ENCODE peak calls at places on chromosomes 6 and 20, in four cellular contexts. N is HCT116, J is tibial artery, I is heart left ventricle. Q is an unnamed sample.

GRCh38 chr6:73558624-73559398 is 38.0 kb upstream of the EEF1A1 start:
- DNase-seq in N (no peak), J (no peak), I (no peak), Q (no peak)

GRCh38 chr20:48725589-48725991 is 102.2 kb downstream of the PREX1 start:
- DNase-seq in N (peak), J (no peak), I (no peak), Q (no peak)

GRCh38 chr6:15036690-15037245 is 209.1 kb upstream of the JARID2 start:
- DNase-seq in N (no peak), J (no peak), I (peak), Q (peak)

GRCh38 chr6:18101873-18102272 is 20.6 kb downstream of the NHLRC1 start:
- DNase-seq in N (no peak), J (no peak), I (no peak), Q (no peak)

GRCh38 chr6:106082735-106083398 is 3.3 kb upstream of the PRDM1 start:
- DNase-seq in N (no peak), J (no peak), I (no peak), Q (no peak)

GRCh38 chr20:53032021-53033001 is 60.2 kb downstream of the TSHZ2 start:
- DNase-seq in N (no peak), J (no peak), I (no peak), Q (peak)

GRCh38 chr6:134063966-134064445 is 11.6 kb upstream of the SLC2A12 start:
- DNase-seq in N (peak), J (peak), I (no peak), Q (no peak)

GRCh38 chr6:148565321-148565926 is 181.4 kb upstream of the UST start:
- DNase-seq in N (no peak), J (no peak), I (no peak), Q (no peak)

GRCh38 chr6:146905313-146905712 is 298.9 kb upstream of the STXBP5 start:
- DNase-seq in N (peak), J (no peak), I (no peak), Q (no peak)

GRCh38 chr20:52056203-52057062 is 135.1 kb downstream of the ZFP64 start:
- DNase-seq in N (peak), J (no peak), I (no peak), Q (no peak)

GRCh38 chr20:34385464-34385863 is 22.4 kb downstream of the ITCH start:
- DNase-seq in N (no peak), J (no peak), I (no peak), Q (no peak)

GRCh38 chr6:64409948-64410347 is 774.3 kb downstream of the PHF3 start:
- DNase-seq in N (no peak), J (no peak), I (no peak), Q (no peak)

GRCh38 chr6:55957961-55958422 is 82.6 kb upstream of the BMP5 start:
- DNase-seq in N (no peak), J (no peak), I (no peak), Q (no peak)

GRCh38 chr20:9416421-9416820 is 98.0 kb upstream of the LAMP5 start:
- DNase-seq in N (no peak), J (no peak), I (no peak), Q (no peak)

GRCh38 chr20:51767018-51767866 is 948 bp downstream of the ATP9A start:
- DNase-seq in N (peak), J (peak), I (peak), Q (peak)

DNA sequence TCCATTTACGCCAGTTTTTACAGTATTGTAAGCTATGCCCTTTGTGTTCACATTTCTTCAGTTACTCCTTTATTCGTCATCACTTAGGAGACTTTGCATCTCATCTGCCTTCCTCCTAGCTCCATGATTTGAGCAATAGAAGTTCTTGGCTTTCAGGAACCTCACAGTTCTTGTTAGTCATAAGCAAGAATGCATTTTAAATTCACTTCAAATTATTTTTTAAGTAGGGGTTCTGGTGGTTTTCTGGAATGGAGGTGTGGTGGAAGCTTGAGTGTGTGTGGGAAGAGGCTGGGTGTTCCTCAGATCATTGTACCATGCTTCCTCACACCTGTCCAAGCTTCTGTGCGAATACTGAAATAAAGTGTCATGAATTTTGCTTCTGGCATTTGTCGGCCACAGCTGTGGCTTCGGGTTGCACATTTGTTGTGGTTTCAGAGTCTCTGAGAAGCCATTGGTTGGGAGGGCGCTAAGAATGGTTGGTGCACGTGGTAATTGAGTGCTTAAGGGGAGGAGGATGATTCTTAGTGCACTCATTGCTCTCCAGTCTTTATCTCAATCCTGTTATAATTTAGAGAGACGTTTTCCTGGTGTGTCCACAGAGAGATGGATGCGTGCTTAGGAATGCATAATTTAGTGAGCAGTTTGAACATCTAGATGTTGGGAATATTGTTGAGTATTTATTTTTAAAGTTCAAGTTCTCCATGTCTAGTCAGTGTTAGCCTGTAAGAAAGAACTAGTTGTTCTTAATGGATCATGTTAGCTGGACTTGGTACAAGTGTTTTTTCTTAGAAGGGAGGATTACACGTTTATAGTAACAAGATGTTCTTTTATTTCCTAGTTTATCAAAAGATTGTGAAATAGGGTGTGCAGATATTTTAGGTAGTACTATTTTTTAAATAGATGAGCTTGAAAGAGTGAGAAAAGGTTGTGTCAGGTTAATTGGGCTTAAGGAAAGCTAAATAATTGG is 31.9 kb downstream of the FOXO3 start:
- DNase-seq in N (no peak), J (no peak), I (no peak), Q (no peak)
- H3K4me3 ChIP-seq in N (no peak), J (no peak), I (no peak), Q (no peak)

DNA sequence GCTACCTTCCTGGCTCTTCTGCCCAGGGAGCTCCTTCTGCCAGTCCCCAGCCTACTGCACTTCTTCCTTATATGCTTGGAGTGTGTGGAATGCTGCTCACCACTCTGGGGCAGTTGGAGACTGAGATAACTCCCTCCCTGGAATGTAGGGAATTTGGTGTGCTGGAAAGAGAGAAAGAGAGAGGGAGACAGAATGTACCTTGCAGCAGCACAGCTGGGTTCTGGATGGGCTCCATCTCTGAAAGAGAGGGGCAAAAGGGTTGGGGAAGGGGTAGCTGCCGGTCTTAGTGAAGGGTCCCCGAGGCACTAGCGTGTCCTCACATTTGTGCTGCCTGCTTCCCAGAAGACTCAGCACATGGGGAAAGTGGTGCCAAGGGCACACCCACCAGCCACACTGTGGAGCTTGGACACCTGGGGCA is 40.2 kb upstream of the DDR1 start:
- DNase-seq in N (no peak), J (no peak), I (no peak), Q (no peak)
- TF ChIP-seq CTCF in N (no peak), J (no peak), I (no peak), Q (no peak)

GRCh38 chr6:119902681-119903080 is 553.1 kb upstream of the MAN1A1 start:
- DNase-seq in N (no peak), J (no peak), I (no peak), Q (no peak)
- H3K4me3 ChIP-seq in N (no peak), J (no peak), I (no peak), Q (no peak)

GRCh38 chr6:90596967-90597539 is 10.2 kb upstream of the MAP3K7 start:
- DNase-seq in N (no peak), J (no peak), I (no peak), Q (no peak)
- TF ChIP-seq CTCF in N (no peak), J (no peak), I (no peak), Q (no peak)

DNA sequence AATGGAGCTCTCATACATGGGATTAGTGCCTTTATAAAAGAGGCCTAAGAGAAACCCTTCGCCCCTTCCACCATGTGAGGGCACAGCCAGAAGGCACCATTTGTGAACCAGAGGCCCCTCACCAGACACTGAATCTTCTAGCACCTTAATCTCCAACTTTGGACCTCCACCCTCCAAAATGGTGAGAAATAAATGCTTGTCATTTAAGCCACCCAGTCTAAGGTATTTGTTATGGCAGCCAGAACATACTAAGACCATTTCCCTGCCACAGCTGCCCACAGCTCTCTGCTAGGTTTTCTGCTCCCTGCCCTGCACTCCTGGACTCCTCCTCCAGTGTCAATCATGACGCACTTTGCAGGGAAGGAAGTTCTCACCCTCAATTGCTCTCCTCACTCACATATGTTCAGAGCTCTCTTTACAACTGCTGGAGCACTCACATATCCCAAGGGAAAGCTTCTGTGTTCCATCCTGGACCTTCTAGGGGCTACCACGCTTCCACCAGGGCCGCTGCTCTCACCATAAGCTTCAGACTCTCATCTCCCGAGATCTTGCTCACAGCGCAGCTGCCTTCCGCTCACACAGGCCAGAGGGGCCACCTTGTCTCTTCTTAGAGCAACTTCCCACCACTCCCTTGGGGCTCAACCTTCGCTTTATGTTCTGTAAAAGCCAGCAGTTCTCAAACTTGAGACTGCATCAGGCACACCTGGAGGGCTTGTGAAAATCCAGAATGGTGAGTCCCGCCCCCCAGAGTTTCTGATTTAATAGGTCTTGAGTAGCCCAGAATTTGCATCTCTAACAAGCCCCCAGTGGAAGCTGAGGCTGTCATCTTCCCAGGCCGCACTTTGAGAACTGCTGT is 1.6 kb upstream of the LY86 start:
- DNase-seq in N (no peak), J (no peak), I (no peak), Q (no peak)
- H3K4me3 ChIP-seq in N (no peak), J (no peak), I (no peak), Q (no peak)

GRCh38 chr6:95819461-95819860 is 196.3 kb upstream of the FUT9 start:
- DNase-seq in N (no peak), J (no peak), I (no peak), Q (no peak)

GRCh38 chr6:95815389-95816056 is 200.3 kb upstream of the FUT9 start:
- DNase-seq in N (no peak), J (no peak), I (no peak), Q (no peak)

GRCh38 chr6:95819939-95820338 is 195.8 kb upstream of the FUT9 start:
- DNase-seq in N (no peak), J (no peak), I (no peak), Q (no peak)
- TF ChIP-seq CTCF in N (peak), J (no peak), I (no peak), Q (no peak)

GRCh38 chr6:7900621-7901020 is 10.0 kb downstream of the TXNDC5 start:
- DNase-seq in N (no peak), J (no peak), I (no peak), Q (no peak)
- H3K4me3 ChIP-seq in N (no peak), J (no peak), I (no peak), Q (no peak)